ENCODE peak calls at places on chromosome 4, in six cellular contexts. O is glutamatergic neuron, P is foreskin fibroblast, X is GM12865, C is uterus, G is GM20000. U is an unnamed sample.

GRCh38 chr4:127732623-127733199 is 2.5 kb downstream of the SLC25A31 start:
- DNase-seq in O (no peak), P (peak), X (peak), C (no peak), G (peak), U (peak)

GRCh38 chr4:83132065-83132464 is 17.5 kb upstream of the PLAC8 start:
- DNase-seq in O (no peak), P (no peak), X (no peak), C (no peak), G (no peak), U (no peak)

GRCh38 chr4:20181926-20182325 is 69.8 kb upstream of the SLIT2 start:
- DNase-seq in O (no peak), P (no peak), X (no peak), C (no peak), G (no peak), U (no peak)

GRCh38 chr4:123488916-123489315 is 92.3 kb downstream of the SPRY1 start:
- DNase-seq in O (no peak), P (peak), X (peak), C (no peak), G (no peak), U (peak)

GRCh38 chr4:8238515-8239053 is 31.0 kb upstream of the HTRA3 start:
- DNase-seq in O (peak), P (no peak), X (no peak), C (no peak), G (peak), U (peak)

GRCh38 chr4:58214376-58214775 is 1104.2 kb upstream of the IGFBP7 start:
- DNase-seq in O (no peak), P (no peak), X (no peak), C (no peak), G (no peak), U (no peak)

GRCh38 chr4:98539299-98539698 is 119.1 kb downstream of the TSPAN5 start:
- DNase-seq in O (no peak), P (no peak), X (no peak), C (no peak), G (no peak), U (no peak)

GRCh38 chr4:102612824-102613366 is 111.7 kb downstream of the NFKB1 start:
- DNase-seq in O (no peak), P (no peak), X (no peak), C (no peak), G (no peak), U (no peak)

GRCh38 chr4:74768857-74769525 is 25.3 kb downstream of the BTC start:
- DNase-seq in O (no peak), P (peak), X (peak), C (no peak), G (no peak), U (no peak)

GRCh38 chr4:76504613-76505465 is 69.8 kb downstream of the SHROOM3 start:
- DNase-seq in O (no peak), P (peak), X (peak), C (no peak), G (peak), U (peak)

GRCh38 chr4:110589297-110589696 is 33.6 kb downstream of the PITX2 start:
- DNase-seq in O (no peak), P (no peak), X (no peak), C (no peak), G (no peak), U (no peak)

GRCh38 chr4:155392486-155393184 is 15.9 kb upstream of the MAP9 start:
- DNase-seq in O (no peak), P (peak), X (no peak), C (no peak), G (no peak), U (no peak)

GRCh38 chr4:176883681-176884418 is 91.1 kb upstream of the VEGFC start:
- DNase-seq in O (no peak), P (peak), X (no peak), C (no peak), G (no peak), U (no peak)

GRCh38 chr4:165111906-165112257 is 778 bp downstream of the TMEM192 start:
- DNase-seq in O (no peak), P (no peak), X (no peak), C (no peak), G (no peak), U (no peak)

GRCh38 chr4:44684648-44685047 is 6.4 kb downstream of the GUF1 start:
- DNase-seq in O (no peak), P (no peak), X (no peak), C (no peak), G (no peak), U (no peak)

GRCh38 chr4:7075962-7076693 is 8.3 kb upstream of the GRPEL1 start:
- DNase-seq in O (peak), P (no peak), X (no peak), C (no peak), G (no peak), U (no peak)

GRCh38 chr4:7238300-7238960 is 46.1 kb downstream of the SORCS2 start:
- DNase-seq in O (peak), P (no peak), X (no peak), C (no peak), G (no peak), U (no peak)

GRCh38 chr4:24843121-24843520 is 47.7 kb downstream of the SOD3 start:
- DNase-seq in O (no peak), P (no peak), X (no peak), C (no peak), G (no peak), U (no peak)

GRCh38 chr4:119041951-119042560 is 93.6 kb upstream of the MYOZ2 start:
- DNase-seq in O (peak), P (peak), X (peak), C (peak), G (peak), U (peak)

GRCh38 chr4:124514588-124514987 is 197.9 kb downstream of the ANKRD50 start:
- DNase-seq in O (no peak), P (no peak), X (no peak), C (no peak), G (no peak), U (no peak)

GRCh38 chr4:4865705-4866123 is 6.2 kb downstream of the MSX1 start:
- DNase-seq in O (no peak), P (no peak), X (no peak), C (no peak), G (no peak), U (peak)

GRCh38 chr4:37540486-37540885 is 145.7 kb downstream of the RELL1 start:
- DNase-seq in O (no peak), P (no peak), X (no peak), C (no peak), G (no peak), U (no peak)

GRCh38 chr4:153204247-153205027 is at the start of gene TRIM2:
- DNase-seq in O (no peak), P (peak), X (no peak), C (peak), G (no peak), U (no peak)

GRCh38 chr4:134327274-134328122 is 125.9 kb upstream of the PABPC4L start:
- DNase-seq in O (no peak), P (no peak), X (no peak), C (no peak), G (no peak), U (no peak)

GRCh38 chr4:573122-573892 is 2.8 kb downstream of the TMEM271 start:
- DNase-seq in O (peak), P (no peak), X (no peak), C (no peak), G (no peak), U (no peak)

GRCh38 chr4:99507762-99508161 is 3.1 kb upstream of the C4orf17 start:
- DNase-seq in O (no peak), P (no peak), X (peak), C (no peak), G (no peak), U (no peak)

GRCh38 chr4:39763714-39764572 is 66.0 kb downstream of the UBE2K start:
- DNase-seq in O (no peak), P (no peak), X (peak), C (no peak), G (peak), U (peak)

GRCh38 chr4:20831746-20832145 is 131.5 kb downstream of the PACRGL start:
- DNase-seq in O (no peak), P (peak), X (no peak), C (no peak), G (no peak), U (no peak)

GRCh38 chr4:169314906-169315305 is 44.1 kb upstream of the SH3RF1 start:
- DNase-seq in O (no peak), P (peak), X (no peak), C (peak), G (no peak), U (no peak)

GRCh38 chr4:4735870-4736269 is 123.6 kb upstream of the MSX1 start:
- DNase-seq in O (no peak), P (no peak), X (no peak), C (peak), G (no peak), U (no peak)

GRCh38 chr4:186688150-186688943 is 35.3 kb downstream of the FAT1 start:
- DNase-seq in O (no peak), P (no peak), X (no peak), C (no peak), G (no peak), U (no peak)

GRCh38 chr4:2570551-2571222 is 34.2 kb downstream of the FAM193A start:
- DNase-seq in O (no peak), P (no peak), X (no peak), C (peak), G (peak), U (peak)

GRCh38 chr4:183821090-183821853 is 83.8 kb upstream of the STOX2 start:
- DNase-seq in O (no peak), P (no peak), X (no peak), C (no peak), G (no peak), U (no peak)

GRCh38 chr4:100165809-100166208 is 24.5 kb downstream of the DDIT4L start:
- DNase-seq in O (no peak), P (no peak), X (peak), C (no peak), G (no peak), U (no peak)

GRCh38 chr4:8385106-8385505 is 55.4 kb downstream of the ACOX3 start:
- DNase-seq in O (no peak), P (no peak), X (no peak), C (no peak), G (no peak), U (no peak)

GRCh38 chr4:149727663-149728062 is 88.0 kb downstream of the IQCM start:
- DNase-seq in O (no peak), P (no peak), X (no peak), C (no peak), G (no peak), U (no peak)

GRCh38 chr4:94934201-94934600 is 176.4 kb downstream of the BMPR1B start:
- DNase-seq in O (no peak), P (peak), X (no peak), C (no peak), G (no peak), U (no peak)

GRCh38 chr4:93814722-93815121 is 13.8 kb upstream of the ATOH1 start:
- DNase-seq in O (no peak), P (no peak), X (peak), C (no peak), G (no peak), U (no peak)

GRCh38 chr4:74327751-74328150 is 19.5 kb downstream of the EPGN start:
- DNase-seq in O (no peak), P (no peak), X (no peak), C (no peak), G (no peak), U (no peak)

DNA sequence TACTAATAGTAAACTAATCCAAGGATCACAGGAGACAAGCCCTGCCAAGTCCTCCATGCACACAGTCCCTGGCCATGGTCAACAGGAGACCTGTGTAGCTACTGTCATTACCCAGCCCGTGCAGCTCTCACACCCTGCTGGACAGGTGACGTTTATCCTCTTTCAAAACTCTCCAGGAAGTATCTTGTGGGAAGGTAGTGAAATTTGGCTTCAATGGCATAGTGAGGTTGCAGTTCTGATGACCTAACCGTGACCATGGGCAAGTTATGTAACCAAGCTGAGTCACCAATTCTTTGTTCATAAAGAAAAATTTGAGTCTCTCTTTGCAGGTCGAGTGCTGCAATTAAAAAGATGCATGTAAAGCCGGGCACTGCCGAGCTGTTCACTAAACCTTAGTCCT is 11.3 kb upstream of the SLC2A9 start:
- DNase-seq in O (no peak), P (peak), X (peak), C (no peak), G (no peak), U (no peak)
- TF ChIP-seq CTCF in O (no peak), P (no peak), X (no peak), C (no peak), G (no peak), U (no peak)

GRCh38 chr4:162131256-162131655 is 32.5 kb downstream of the FSTL5 start:
- DNase-seq in O (no peak), P (no peak), X (no peak), C (no peak), G (no peak), U (no peak)
- TF ChIP-seq CTCF in O (peak), P (no peak), X (no peak), C (no peak), G (no peak), U (no peak)

GRCh38 chr4:85548841-85549240 is 73.9 kb downstream of the ARHGAP24 start:
- DNase-seq in O (no peak), P (no peak), X (no peak), C (no peak), G (no peak), U (no peak)

GRCh38 chr4:85543832-85544231 is 68.9 kb downstream of the ARHGAP24 start:
- DNase-seq in O (no peak), P (peak), X (no peak), C (no peak), G (no peak), U (no peak)

GRCh38 chr4:85544751-85545150 is 69.8 kb downstream of the ARHGAP24 start:
- DNase-seq in O (no peak), P (no peak), X (no peak), C (no peak), G (no peak), U (no peak)

GRCh38 chr4:85548116-85548515 is 73.2 kb downstream of the ARHGAP24 start:
- DNase-seq in O (no peak), P (no peak), X (peak), C (no peak), G (no peak), U (no peak)
- TF ChIP-seq CTCF in O (no peak), P (no peak), X (peak), C (no peak), G (no peak), U (no peak)

DNA sequence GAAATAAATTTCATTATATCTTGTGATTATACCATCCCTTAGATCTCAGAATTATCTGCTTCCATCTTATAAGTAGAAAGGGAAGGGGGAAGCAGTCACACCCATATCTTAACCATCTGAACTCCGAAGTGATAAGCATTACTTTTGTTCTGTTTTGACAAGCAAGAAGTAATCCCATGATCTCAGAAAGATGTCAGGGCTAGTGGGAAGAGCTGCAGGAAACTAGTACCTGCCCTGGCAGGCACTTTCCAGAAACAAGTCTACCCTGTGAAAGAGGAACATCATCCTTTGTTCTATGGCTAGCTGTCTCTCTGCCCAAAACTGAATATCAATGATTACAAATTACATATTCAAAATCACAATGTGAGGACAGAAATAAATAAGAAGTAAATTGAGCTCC is 244.4 kb downstream of the SPOCK3 start:
- DNase-seq in O (no peak), P (no peak), X (no peak), C (no peak), G (no peak), U (no peak)
- TF ChIP-seq CTCF in O (no peak), P (no peak), X (no peak), C (no peak), G (no peak), U (no peak)

DNA sequence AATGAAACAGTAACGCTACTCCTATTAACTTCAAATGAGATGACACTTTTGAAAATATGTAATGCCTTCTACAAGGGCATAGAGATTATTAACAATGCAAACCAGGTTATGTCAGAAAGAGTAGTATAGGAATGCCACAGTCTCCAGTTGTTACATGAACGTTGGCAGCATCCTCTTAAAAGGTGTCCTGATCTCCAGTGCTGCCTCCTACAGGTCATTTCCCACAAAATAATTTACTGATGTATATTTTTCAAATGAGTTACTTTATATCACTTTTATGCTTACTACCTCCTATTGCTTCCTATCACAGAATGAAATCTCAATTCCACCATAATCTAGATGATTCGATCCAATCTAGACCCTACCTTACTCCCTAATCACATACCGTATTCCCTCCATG is 195.2 kb upstream of the EPHA5 start:
- DNase-seq in O (no peak), P (no peak), X (peak), C (no peak), G (no peak), U (no peak)
- TF ChIP-seq CTCF in O (peak), P (peak), X (peak), C (no peak), G (no peak), U (peak)

DNA sequence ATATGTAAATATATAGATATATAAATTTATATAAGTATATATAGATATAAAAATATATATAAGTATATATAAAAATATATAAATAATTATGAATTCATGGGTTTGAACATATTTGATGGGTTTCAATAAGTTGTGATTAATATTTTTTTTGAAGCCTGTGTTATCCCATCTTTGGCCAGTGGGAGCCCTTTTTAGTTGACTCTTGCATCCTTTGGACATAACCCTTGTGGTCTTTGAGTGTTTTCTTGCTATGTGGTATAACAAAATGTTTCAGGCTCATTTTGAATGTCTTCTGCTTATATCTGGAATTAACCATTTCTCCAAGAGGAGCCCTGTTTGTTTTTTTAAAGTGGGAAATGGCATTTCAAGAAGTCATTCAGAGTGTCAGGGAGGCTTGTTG is 15.2 kb downstream of the SNX25 start:
- DNase-seq in O (no peak), P (no peak), X (no peak), C (no peak), G (no peak), U (no peak)
- TF ChIP-seq CTCF in O (peak), P (no peak), X (peak), C (no peak), G (no peak), U (no peak)